ENCODE peak calls at places on chromosome 4, in six cellular contexts. L, P, E, B, S and R are unnamed samples.

GRCh38 chr4:12968345-12968744 is 515.8 kb downstream of the RAB28 start:
- DNase-seq in L (no peak), P (no peak), E (no peak), B (no peak), S (no peak), R (no peak)

GRCh38 chr4:8162625-8163024 is 4.0 kb upstream of the ABLIM2 start:
- DNase-seq in L (no peak), P (no peak), E (no peak), B (no peak), S (no peak), R (peak)

GRCh38 chr4:1641671-1642070 is 42.4 kb downstream of the FAM53A start:
- DNase-seq in L (no peak), P (no peak), E (no peak), B (no peak), S (no peak), R (no peak)

GRCh38 chr4:7158991-7159390 is 33.3 kb upstream of the SORCS2 start:
- DNase-seq in L (no peak), P (no peak), E (no peak), B (no peak), S (no peak), R (no peak)

GRCh38 chr4:12545845-12546244 is 938.3 kb downstream of the RAB28 start:
- DNase-seq in L (no peak), P (no peak), E (peak), B (no peak), S (no peak), R (no peak)

GRCh38 chr4:186693159-186693815 is 30.4 kb downstream of the FAT1 start:
- DNase-seq in L (no peak), P (no peak), E (peak), B (no peak), S (no peak), R (no peak)

GRCh38 chr4:1402021-1402515 is 4.2 kb downstream of the NKX1-1 start:
- DNase-seq in L (no peak), P (no peak), E (no peak), B (no peak), S (no peak), R (no peak)

GRCh38 chr4:37793562-37793961 is 32.9 kb upstream of the PGM2 start:
- DNase-seq in L (no peak), P (no peak), E (peak), B (no peak), S (no peak), R (peak)

GRCh38 chr4:88439161-88439760 is 17.7 kb upstream of the HERC5 start:
- DNase-seq in L (no peak), P (no peak), E (no peak), B (no peak), S (no peak), R (no peak)

GRCh38 chr4:10926025-10926424 is 241.5 kb upstream of the CLNK start:
- DNase-seq in L (no peak), P (no peak), E (peak), B (no peak), S (no peak), R (no peak)

GRCh38 chr4:182788197-182788596 is 129.0 kb downstream of the DCTD start:
- DNase-seq in L (no peak), P (no peak), E (no peak), B (no peak), S (no peak), R (no peak)

GRCh38 chr4:153212755-153213154 is 8.5 kb downstream of the TRIM2 start:
- DNase-seq in L (no peak), P (no peak), E (peak), B (no peak), S (no peak), R (no peak)

GRCh38 chr4:100848865-100849264 is 331.0 kb upstream of the EMCN start:
- DNase-seq in L (no peak), P (no peak), E (no peak), B (no peak), S (no peak), R (no peak)

GRCh38 chr4:174037049-174037448 is 246.4 kb downstream of the FBXO8 start:
- DNase-seq in L (no peak), P (no peak), E (no peak), B (no peak), S (no peak), R (no peak)

GRCh38 chr4:145564540-145564939 is 54.6 kb upstream of the MMAA start:
- DNase-seq in L (no peak), P (no peak), E (no peak), B (no peak), S (no peak), R (no peak)

GRCh38 chr4:8703857-8704495 is 111.4 kb downstream of the CPZ start:
- DNase-seq in L (no peak), P (no peak), E (no peak), B (no peak), S (no peak), R (no peak)

GRCh38 chr4:17284323-17285175 is 227.3 kb downstream of the QDPR start:
- DNase-seq in L (no peak), P (no peak), E (peak), B (no peak), S (no peak), R (no peak)